ENCODE peak calls at places on chromosomes 6 and 20, in five cellular contexts. S is anterior cingulate cortex; O is progenitor cell of endocrine pancreas; D is stimulated activated CD4-positive, alpha-beta T cell treated with anti-CD3 and anti-CD28 coated beads, Interleukin-12 subunit alpha, Interleukin-12 subunit beta, amount 100 ng/mL, for 48 hours; B is substantia nigra. F is an unnamed sample.

GRCh38 chr20:53050338-53050737 is 78.2 kb downstream of the TSHZ2 start:
- DNase-seq in S (no peak), O (no peak), D (no peak), B (no peak), F (no peak)

GRCh38 chr6:21149460-21149859 is 444.1 kb upstream of the SOX4 start:
- DNase-seq in S (no peak), O (no peak), D (no peak), B (no peak), F (no peak)

GRCh38 chr6:47650553-47651432 is 47.6 kb upstream of the ADGRF4 start:
- DNase-seq in S (no peak), O (no peak), D (no peak), B (no peak), F (no peak)

GRCh38 chr20:17916365-17916996 is 52.1 kb downstream of the SNX5 start:
- DNase-seq in S (no peak), O (no peak), D (no peak), B (no peak), F (no peak)

GRCh38 chr20:33840759-33841438 is 29.8 kb downstream of the CHMP4B start:
- DNase-seq in S (no peak), O (no peak), D (no peak), B (no peak), F (no peak)

GRCh38 chr6:45377041-45377554 is 636 bp downstream of the SUPT3H start:
- DNase-seq in S (no peak), O (no peak), D (no peak), B (no peak), F (no peak)

GRCh38 chr6:81475646-81476045 is 276.8 kb downstream of the TENT5A start:
- DNase-seq in S (no peak), O (no peak), D (no peak), B (no peak), F (no peak)

GRCh38 chr20:63495771-63496403 is 3.0 kb downstream of the EEF1A2 start:
- DNase-seq in S (no peak), O (peak), D (peak), B (peak), F (peak)

GRCh38 chr6:79635179-79635578 is 4.0 kb downstream of the SH3BGRL2 start:
- DNase-seq in S (no peak), O (no peak), D (no peak), B (no peak), F (no peak)

GRCh38 chr6:24883618-24884017 is 52.1 kb downstream of the RIPOR2 start:
- DNase-seq in S (no peak), O (no peak), D (peak), B (no peak), F (no peak)

GRCh38 chr6:53033764-53034163 is 31.4 kb upstream of the FBXO9 start:
- DNase-seq in S (no peak), O (no peak), D (no peak), B (no peak), F (no peak)

GRCh38 chr6:11021003-11021402 is 23.1 kb downstream of the ELOVL2 start:
- DNase-seq in S (no peak), O (no peak), D (no peak), B (no peak), F (no peak)

GRCh38 chr20:611047-611842 is 1.1 kb upstream of the TCF15 start:
- DNase-seq in S (no peak), O (no peak), D (no peak), B (no peak), F (no peak)

GRCh38 chr6:156164701-156165454 is 612.3 kb upstream of the ARID1B start:
- DNase-seq in S (no peak), O (no peak), D (no peak), B (no peak), F (no peak)

GRCh38 chr6:21887301-21888185 is 294.0 kb downstream of the SOX4 start:
- DNase-seq in S (no peak), O (no peak), D (no peak), B (no peak), F (no peak)

GRCh38 chr6:90004511-90004910 is 110.2 kb downstream of the GJA10 start:
- DNase-seq in S (no peak), O (no peak), D (no peak), B (no peak), F (no peak)

GRCh38 chr20:37938181-37938775 is 35.4 kb downstream of the VSTM2L start:
- DNase-seq in S (no peak), O (no peak), D (no peak), B (no peak), F (no peak)

GRCh38 chr6:158002951-158003853 is 21.5 kb downstream of the SYNJ2 start:
- DNase-seq in S (no peak), O (no peak), D (peak), B (no peak), F (no peak)

GRCh38 chr20:41309817-41310216 is 7.7 kb downstream of the ZHX3 start:
- DNase-seq in S (no peak), O (no peak), D (no peak), B (no peak), F (peak)

GRCh38 chr6:129191275-129191674 is 308.3 kb downstream of the LAMA2 start:
- DNase-seq in S (no peak), O (no peak), D (no peak), B (no peak), F (peak)

GRCh38 chr20:21361266-21361665 is 36.1 kb downstream of the NKX2-4 start:
- DNase-seq in S (no peak), O (no peak), D (no peak), B (no peak), F (peak)

GRCh38 chr6:18155864-18156396 is 708 bp downstream of the KDM1B start:
- DNase-seq in S (peak), O (peak), D (peak), B (peak), F (peak)

GRCh38 chr6:108804976-108805375 is 43.2 kb upstream of the ARMC2 start:
- DNase-seq in S (no peak), O (no peak), D (no peak), B (no peak), F (no peak)

GRCh38 chr6:38803129-38803528 is 88.0 kb downstream of the DNAH8 start:
- DNase-seq in S (no peak), O (no peak), D (no peak), B (no peak), F (no peak)

GRCh38 chr20:2585811-2586210 is 49.4 kb downstream of the TMC2 start:
- DNase-seq in S (no peak), O (no peak), D (no peak), B (no peak), F (no peak)

GRCh38 chr6:124535746-124536145 is 426.5 kb upstream of the RNF217 start:
- DNase-seq in S (no peak), O (no peak), D (no peak), B (no peak), F (no peak)

GRCh38 chr6:49336514-49337131 is 126.4 kb downstream of the MMUT start:
- DNase-seq in S (no peak), O (no peak), D (no peak), B (no peak), F (peak)

GRCh38 chr6:151431336-151431735 is 20.6 kb downstream of the RMND1 start:
- DNase-seq in S (no peak), O (no peak), D (no peak), B (no peak), F (no peak)

GRCh38 chr6:30942338-30943060 is 1.7 kb downstream of the MUCL3 start:
- DNase-seq in S (no peak), O (peak), D (no peak), B (no peak), F (no peak)

GRCh38 chr20:24328901-24329300 is 140.5 kb upstream of the SYNDIG1 start:
- DNase-seq in S (no peak), O (no peak), D (no peak), B (no peak), F (no peak)

GRCh38 chr6:17907467-17908229 is 79.8 kb downstream of the KIF13A start:
- DNase-seq in S (no peak), O (no peak), D (no peak), B (no peak), F (peak)

F was measured in NB4.